ENCODE peak calls at places on chromosomes 6 and 20, in seven cellular contexts. One of them, this sample, is unnamed.

GRCh38 chr20:59723607-59724456 is 119.5 kb downstream of the PHACTR3 start:
- DNase-seq in sigmoid colon: no peak
- DNase-seq in prostate gland: no peak
- DNase-seq in A549: no peak
- DNase-seq in IMR-90: no peak
- DNase-seq in tibial nerve: no peak
- DNase-seq in adrenal gland: no peak
- DNase-seq in this sample: no peak

GRCh38 chr6:6614096-6614964 is 25.8 kb downstream of the LY86 start:
- DNase-seq in sigmoid colon: no peak
- DNase-seq in prostate gland: no peak
- DNase-seq in A549: no peak
- DNase-seq in IMR-90: no peak
- DNase-seq in tibial nerve: no peak
- DNase-seq in adrenal gland: no peak
- DNase-seq in this sample: no peak

GRCh38 chr20:63310265-63310971 is 17.4 kb downstream of the COL20A1 start:
- DNase-seq in sigmoid colon: no peak
- DNase-seq in prostate gland: no peak
- DNase-seq in A549: no peak
- DNase-seq in IMR-90: peak
- DNase-seq in tibial nerve: no peak
- DNase-seq in adrenal gland: no peak
- DNase-seq in this sample: no peak

GRCh38 chr6:132483779-132484679 is 28.9 kb downstream of the STX7 start:
- DNase-seq in sigmoid colon: no peak
- DNase-seq in prostate gland: peak
- DNase-seq in A549: peak
- DNase-seq in IMR-90: peak
- DNase-seq in tibial nerve: peak
- DNase-seq in adrenal gland: peak
- DNase-seq in this sample: peak

GRCh38 chr6:35312076-35312762 is 14.6 kb downstream of the DEF6 start:
- DNase-seq in sigmoid colon: no peak
- DNase-seq in prostate gland: no peak
- DNase-seq in A549: no peak
- DNase-seq in IMR-90: no peak
- DNase-seq in tibial nerve: no peak
- DNase-seq in adrenal gland: peak
- DNase-seq in this sample: no peak

GRCh38 chr20:19735446-19735845 is 22.6 kb upstream of the RIN2 start:
- DNase-seq in sigmoid colon: peak
- DNase-seq in prostate gland: peak
- DNase-seq in A549: peak
- DNase-seq in IMR-90: peak
- DNase-seq in tibial nerve: peak
- DNase-seq in adrenal gland: peak
- DNase-seq in this sample: peak

GRCh38 chr6:79420054-79420453 is 117.2 kb downstream of the LCA5 start:
- DNase-seq in sigmoid colon: no peak
- DNase-seq in prostate gland: no peak
- DNase-seq in A549: no peak
- DNase-seq in IMR-90: no peak
- DNase-seq in tibial nerve: no peak
- DNase-seq in adrenal gland: no peak
- DNase-seq in this sample: no peak

GRCh38 chr20:18879262-18879661 is 65.7 kb downstream of the SCP2D1 start:
- DNase-seq in sigmoid colon: no peak
- DNase-seq in prostate gland: no peak
- DNase-seq in A549: peak
- DNase-seq in IMR-90: no peak
- DNase-seq in tibial nerve: no peak
- DNase-seq in adrenal gland: no peak
- DNase-seq in this sample: no peak

GRCh38 chr6:90413867-90414266 is 117.2 kb upstream of the BACH2 start:
- DNase-seq in sigmoid colon: no peak
- DNase-seq in prostate gland: no peak
- DNase-seq in A549: no peak
- DNase-seq in IMR-90: peak
- DNase-seq in tibial nerve: peak
- DNase-seq in adrenal gland: no peak
- DNase-seq in this sample: peak

GRCh38 chr6:106608080-106608668 is 21.1 kb downstream of the RTN4IP1 start:
- DNase-seq in sigmoid colon: no peak
- DNase-seq in prostate gland: peak
- DNase-seq in A549: peak
- DNase-seq in IMR-90: peak
- DNase-seq in tibial nerve: peak
- DNase-seq in adrenal gland: no peak
- DNase-seq in this sample: peak

GRCh38 chr20:4563534-4563933 is 158.2 kb upstream of the PRND start:
- DNase-seq in sigmoid colon: no peak
- DNase-seq in prostate gland: no peak
- DNase-seq in A549: peak
- DNase-seq in IMR-90: peak
- DNase-seq in tibial nerve: no peak
- DNase-seq in adrenal gland: no peak
- DNase-seq in this sample: no peak

GRCh38 chr6:30044630-30045029 is 16.4 kb upstream of the POLR1H start:
- DNase-seq in sigmoid colon: no peak
- DNase-seq in prostate gland: no peak
- DNase-seq in A549: no peak
- DNase-seq in IMR-90: peak
- DNase-seq in tibial nerve: no peak
- DNase-seq in adrenal gland: no peak
- DNase-seq in this sample: no peak

GRCh38 chr6:64280569-64280968 is 645.0 kb downstream of the PHF3 start:
- DNase-seq in sigmoid colon: no peak
- DNase-seq in prostate gland: no peak
- DNase-seq in A549: peak
- DNase-seq in IMR-90: peak
- DNase-seq in tibial nerve: peak
- DNase-seq in adrenal gland: peak
- DNase-seq in this sample: no peak

GRCh38 chr6:129575378-129576118 is 134.4 kb downstream of the ARHGAP18 start:
- DNase-seq in sigmoid colon: no peak
- DNase-seq in prostate gland: peak
- DNase-seq in A549: peak
- DNase-seq in IMR-90: peak
- DNase-seq in tibial nerve: peak
- DNase-seq in adrenal gland: no peak
- DNase-seq in this sample: peak

GRCh38 chr6:34067814-34068213 is 78.1 kb downstream of the GRM4 start:
- DNase-seq in sigmoid colon: no peak
- DNase-seq in prostate gland: no peak
- DNase-seq in A549: peak
- DNase-seq in IMR-90: no peak
- DNase-seq in tibial nerve: no peak
- DNase-seq in adrenal gland: no peak
- DNase-seq in this sample: no peak

GRCh38 chr20:44187054-44187762 is at the start of gene JPH2:
- DNase-seq in sigmoid colon: peak
- DNase-seq in prostate gland: no peak
- DNase-seq in A549: peak
- DNase-seq in IMR-90: peak
- DNase-seq in tibial nerve: no peak
- DNase-seq in adrenal gland: peak
- DNase-seq in this sample: peak

GRCh38 chr6:101806241-101806640 is 412.7 kb downstream of the GRIK2 start:
- DNase-seq in sigmoid colon: no peak
- DNase-seq in prostate gland: no peak
- DNase-seq in A549: no peak
- DNase-seq in IMR-90: peak
- DNase-seq in tibial nerve: no peak
- DNase-seq in adrenal gland: no peak
- DNase-seq in this sample: no peak

GRCh38 chr6:97215157-97215769 is 67.8 kb downstream of the MMS22L start:
- DNase-seq in sigmoid colon: no peak
- DNase-seq in prostate gland: no peak
- DNase-seq in A549: peak
- DNase-seq in IMR-90: peak
- DNase-seq in tibial nerve: peak
- DNase-seq in adrenal gland: peak
- DNase-seq in this sample: no peak

GRCh38 chr20:61753196-61753942 is 312.3 kb downstream of the TAF4 start:
- DNase-seq in sigmoid colon: peak
- DNase-seq in prostate gland: no peak
- DNase-seq in A549: no peak
- DNase-seq in IMR-90: peak
- DNase-seq in tibial nerve: no peak
- DNase-seq in adrenal gland: no peak
- DNase-seq in this sample: no peak

GRCh38 chr20:23937303-23938117 is 51.1 kb downstream of the GGTLC1 start:
- DNase-seq in sigmoid colon: no peak
- DNase-seq in prostate gland: peak
- DNase-seq in A549: peak
- DNase-seq in IMR-90: peak
- DNase-seq in tibial nerve: peak
- DNase-seq in adrenal gland: peak
- DNase-seq in this sample: peak

GRCh38 chr6:41713650-41714291 is 21.6 kb downstream of the TFEB start:
- DNase-seq in sigmoid colon: no peak
- DNase-seq in prostate gland: no peak
- DNase-seq in A549: no peak
- DNase-seq in IMR-90: no peak
- DNase-seq in tibial nerve: no peak
- DNase-seq in adrenal gland: no peak
- DNase-seq in this sample: peak

GRCh38 chr6:41714556-41715273 is 20.7 kb downstream of the TFEB start:
- DNase-seq in sigmoid colon: no peak
- DNase-seq in prostate gland: no peak
- DNase-seq in A549: no peak
- DNase-seq in IMR-90: no peak
- DNase-seq in tibial nerve: no peak
- DNase-seq in adrenal gland: no peak
- DNase-seq in this sample: no peak

GRCh38 chr6:41716516-41717446 is 18.6 kb downstream of the TFEB start:
- DNase-seq in sigmoid colon: no peak
- DNase-seq in prostate gland: no peak
- DNase-seq in A549: no peak
- DNase-seq in IMR-90: no peak
- DNase-seq in tibial nerve: no peak
- DNase-seq in adrenal gland: no peak
- DNase-seq in this sample: no peak

GRCh38 chr6:41713161-41713649 is 22.2 kb downstream of the TFEB start:
- DNase-seq in sigmoid colon: peak
- DNase-seq in prostate gland: peak
- DNase-seq in A549: peak
- DNase-seq in IMR-90: peak
- DNase-seq in tibial nerve: no peak
- DNase-seq in adrenal gland: peak
- DNase-seq in this sample: peak

GRCh38 chr6:41715779-41716515 is 19.5 kb downstream of the TFEB start:
- DNase-seq in sigmoid colon: no peak
- DNase-seq in prostate gland: no peak
- DNase-seq in A549: no peak
- DNase-seq in IMR-90: no peak
- DNase-seq in tibial nerve: no peak
- DNase-seq in adrenal gland: no peak
- DNase-seq in this sample: no peak
- H3K27ac ChIP-seq in sigmoid colon: no peak
- H3K27ac ChIP-seq in prostate gland: no peak
- H3K27ac ChIP-seq in A549: peak
- H3K27ac ChIP-seq in IMR-90: no peak
- H3K27ac ChIP-seq in tibial nerve: no peak
- H3K27ac ChIP-seq in adrenal gland: no peak
- H3K27ac ChIP-seq in this sample: no peak

DNA sequence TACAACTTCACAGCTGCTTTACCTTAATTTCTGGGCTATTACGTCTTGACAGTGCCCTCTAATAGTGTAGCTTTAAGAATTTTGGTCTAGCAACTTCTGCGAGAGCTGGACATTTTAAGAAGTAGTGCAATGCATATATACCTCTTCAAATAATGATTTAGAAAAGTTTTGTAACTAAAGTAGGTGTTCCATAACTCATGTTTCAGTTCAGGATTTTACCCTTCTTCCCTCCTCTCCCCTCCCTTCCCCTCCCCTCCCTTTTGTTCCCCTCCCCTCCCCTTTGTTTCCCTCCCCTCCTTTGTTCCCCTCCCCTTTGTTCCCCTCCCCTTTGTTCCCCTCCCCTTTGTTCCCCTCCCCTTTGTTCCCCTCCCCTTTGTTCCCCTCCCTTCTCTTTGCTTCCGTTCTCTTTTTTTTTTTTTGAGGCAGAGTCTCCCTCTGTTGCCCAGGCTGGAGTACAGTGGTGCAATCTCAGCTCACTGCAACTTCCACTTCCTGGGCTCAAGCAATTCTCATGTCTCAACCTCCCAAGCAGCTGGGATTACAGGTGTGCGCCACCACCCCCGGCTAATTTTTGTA is 28.8 kb upstream of the TRAM2 start:
- DNase-seq in sigmoid colon: no peak
- DNase-seq in prostate gland: no peak
- DNase-seq in A549: no peak
- DNase-seq in IMR-90: no peak
- DNase-seq in tibial nerve: no peak
- DNase-seq in adrenal gland: no peak
- DNase-seq in this sample: no peak
- TF ChIP-seq POLR2A in sigmoid colon: no peak
- TF ChIP-seq POLR2A in prostate gland: no peak
- TF ChIP-seq POLR2A in A549: no peak
- TF ChIP-seq POLR2A in IMR-90: no peak
- TF ChIP-seq POLR2A in tibial nerve: no peak
- TF ChIP-seq POLR2A in adrenal gland: no peak
- TF ChIP-seq POLR2A in this sample: no peak

GRCh38 chr20:35000311-35000921 is 44.7 kb downstream of the MYH7B start:
- DNase-seq in sigmoid colon: no peak
- DNase-seq in prostate gland: no peak
- DNase-seq in A549: no peak
- DNase-seq in IMR-90: no peak
- DNase-seq in tibial nerve: no peak
- DNase-seq in adrenal gland: no peak
- DNase-seq in this sample: no peak

GRCh38 chr20:35000922-35001595 is 45.4 kb downstream of the MYH7B start:
- DNase-seq in sigmoid colon: no peak
- DNase-seq in prostate gland: no peak
- DNase-seq in A549: no peak
- DNase-seq in IMR-90: no peak
- DNase-seq in tibial nerve: no peak
- DNase-seq in adrenal gland: no peak
- DNase-seq in this sample: no peak

GRCh38 chr20:34998331-34998950 is 42.8 kb downstream of the MYH7B start:
- DNase-seq in sigmoid colon: no peak
- DNase-seq in prostate gland: no peak
- DNase-seq in A549: no peak
- DNase-seq in IMR-90: no peak
- DNase-seq in tibial nerve: no peak
- DNase-seq in adrenal gland: no peak
- DNase-seq in this sample: no peak

GRCh38 chr20:34999021-34999451 is 43.4 kb downstream of the MYH7B start:
- DNase-seq in sigmoid colon: no peak
- DNase-seq in prostate gland: no peak
- DNase-seq in A549: no peak
- DNase-seq in IMR-90: no peak
- DNase-seq in tibial nerve: no peak
- DNase-seq in adrenal gland: no peak
- DNase-seq in this sample: no peak

GRCh38 chr20:34999782-35000181 is 44.1 kb downstream of the MYH7B start:
- DNase-seq in sigmoid colon: no peak
- DNase-seq in prostate gland: no peak
- DNase-seq in A549: no peak
- DNase-seq in IMR-90: no peak
- DNase-seq in tibial nerve: no peak
- DNase-seq in adrenal gland: no peak
- DNase-seq in this sample: no peak
- H3K27ac ChIP-seq in sigmoid colon: no peak
- H3K27ac ChIP-seq in prostate gland: no peak
- H3K27ac ChIP-seq in A549: no peak
- H3K27ac ChIP-seq in IMR-90: no peak
- H3K27ac ChIP-seq in tibial nerve: no peak
- H3K27ac ChIP-seq in adrenal gland: no peak
- H3K27ac ChIP-seq in this sample: no peak

GRCh38 chr20:51368461-51369211 is 173.9 kb downstream of the NFATC2 start:
- DNase-seq in sigmoid colon: no peak
- DNase-seq in prostate gland: no peak
- DNase-seq in A549: no peak
- DNase-seq in IMR-90: peak
- DNase-seq in tibial nerve: no peak
- DNase-seq in adrenal gland: no peak
- DNase-seq in this sample: no peak
- TF ChIP-seq POLR2A in sigmoid colon: no peak
- TF ChIP-seq POLR2A in prostate gland: no peak
- TF ChIP-seq POLR2A in A549: no peak
- TF ChIP-seq POLR2A in IMR-90: peak
- TF ChIP-seq POLR2A in tibial nerve: no peak
- TF ChIP-seq POLR2A in adrenal gland: no peak
- TF ChIP-seq POLR2A in this sample: no peak

This sample was measured in body of pancreas.